ENCODE peak calls at places on chromosomes 4 and X, in seven cellular contexts. One of them, this sample, is unnamed.

GRCh38 chrX:19972984-19973383 is 17.9 kb downstream of the BCLAF3 start:
- DNase-seq in left lung: no peak
- DNase-seq in sigmoid colon: no peak
- DNase-seq in coronary artery: no peak
- DNase-seq in AG10803: no peak
- DNase-seq in fibroblast of mammary gland: no peak
- DNase-seq in cardiac fibroblast: no peak
- DNase-seq in this sample: no peak

GRCh38 chrX:132532955-132533354 is 44.1 kb upstream of the MBNL3 start:
- DNase-seq in left lung: no peak
- DNase-seq in sigmoid colon: no peak
- DNase-seq in coronary artery: no peak
- DNase-seq in AG10803: peak; percentile 0
- DNase-seq in fibroblast of mammary gland: peak; percentile 52
- DNase-seq in cardiac fibroblast: peak; percentile 33
- DNase-seq in this sample: no peak

GRCh38 chr4:147741190-147741788 is 9.4 kb downstream of the ARHGAP10 start:
- DNase-seq in left lung: no peak
- DNase-seq in sigmoid colon: no peak
- DNase-seq in coronary artery: no peak
- DNase-seq in AG10803: peak; percentile 82
- DNase-seq in fibroblast of mammary gland: no peak
- DNase-seq in cardiac fibroblast: peak; percentile 42
- DNase-seq in this sample: no peak

GRCh38 chr4:105509291-105509690 is 35.4 kb upstream of the PPA2 start:
- DNase-seq in left lung: no peak
- DNase-seq in sigmoid colon: no peak
- DNase-seq in coronary artery: no peak
- DNase-seq in AG10803: no peak
- DNase-seq in fibroblast of mammary gland: no peak
- DNase-seq in cardiac fibroblast: no peak
- DNase-seq in this sample: no peak

GRCh38 chrX:47247206-47247998 is 14.6 kb downstream of the USP11 start:
- DNase-seq in left lung: no peak
- DNase-seq in sigmoid colon: peak; percentile 57
- DNase-seq in coronary artery: peak; percentile 66
- DNase-seq in AG10803: no peak
- DNase-seq in fibroblast of mammary gland: peak; percentile 93
- DNase-seq in cardiac fibroblast: peak; percentile 39
- DNase-seq in this sample: no peak

GRCh38 chr4:74284074-74284473 is 24.2 kb upstream of the EPGN start:
- DNase-seq in left lung: no peak
- DNase-seq in sigmoid colon: no peak
- DNase-seq in coronary artery: no peak
- DNase-seq in AG10803: peak; percentile 64
- DNase-seq in fibroblast of mammary gland: peak; percentile 35
- DNase-seq in cardiac fibroblast: peak; percentile 66
- DNase-seq in this sample: no peak

GRCh38 chr4:140243345-140243753 is 89.4 kb upstream of the MAML3 start:
- DNase-seq in left lung: no peak
- DNase-seq in sigmoid colon: no peak
- DNase-seq in coronary artery: no peak
- DNase-seq in AG10803: no peak
- DNase-seq in fibroblast of mammary gland: no peak
- DNase-seq in cardiac fibroblast: no peak
- DNase-seq in this sample: peak; percentile 26

GRCh38 chr4:41594439-41594838 is 56.5 kb downstream of the LIMCH1 start:
- DNase-seq in left lung: no peak
- DNase-seq in sigmoid colon: peak; percentile 78
- DNase-seq in coronary artery: no peak
- DNase-seq in AG10803: peak; percentile 40
- DNase-seq in fibroblast of mammary gland: no peak
- DNase-seq in cardiac fibroblast: no peak
- DNase-seq in this sample: no peak

GRCh38 chr4:81491943-81492342 is 20.2 kb upstream of the RASGEF1B start:
- DNase-seq in left lung: no peak
- DNase-seq in sigmoid colon: no peak
- DNase-seq in coronary artery: no peak
- DNase-seq in AG10803: no peak
- DNase-seq in fibroblast of mammary gland: no peak
- DNase-seq in cardiac fibroblast: peak; percentile 43
- DNase-seq in this sample: no peak

DNA sequence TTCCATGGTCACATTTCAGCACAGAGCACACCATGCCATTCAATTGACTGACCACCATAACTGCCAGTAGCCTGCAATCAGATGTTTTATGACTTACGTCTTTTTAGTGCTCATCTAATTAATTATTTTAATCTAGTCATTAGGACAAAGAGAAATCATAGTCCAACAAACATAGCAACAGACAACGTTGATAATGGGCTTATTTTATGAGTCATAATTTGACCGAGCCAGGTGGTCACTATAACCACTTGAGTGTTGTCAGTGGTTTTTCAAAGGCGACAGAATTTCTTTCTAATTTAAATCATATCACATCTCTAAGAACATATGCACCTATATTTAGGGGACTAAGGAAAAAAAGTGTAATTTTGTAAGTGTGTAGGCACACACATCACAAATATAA is 1.9 kb downstream of the SEC24D start:
- DNase-seq in left lung: no peak
- DNase-seq in sigmoid colon: no peak
- DNase-seq in coronary artery: no peak
- DNase-seq in AG10803: no peak
- DNase-seq in fibroblast of mammary gland: no peak
- DNase-seq in cardiac fibroblast: no peak
- DNase-seq in this sample: no peak
- H3K4me3 ChIP-seq in left lung: no peak overlapping the region
- H3K4me3 ChIP-seq in sigmoid colon: no peak overlapping the region
- H3K4me3 ChIP-seq in coronary artery: peak overlapping the region; percentile 41
- H3K4me3 ChIP-seq in AG10803: peak overlapping the region; percentile 91
- H3K4me3 ChIP-seq in fibroblast of mammary gland: peak overlapping the region; percentile 98
- H3K4me3 ChIP-seq in cardiac fibroblast: peak overlapping the region; percentile 89
- H3K4me3 ChIP-seq in this sample: peak overlapping the region; percentile 96

DNA sequence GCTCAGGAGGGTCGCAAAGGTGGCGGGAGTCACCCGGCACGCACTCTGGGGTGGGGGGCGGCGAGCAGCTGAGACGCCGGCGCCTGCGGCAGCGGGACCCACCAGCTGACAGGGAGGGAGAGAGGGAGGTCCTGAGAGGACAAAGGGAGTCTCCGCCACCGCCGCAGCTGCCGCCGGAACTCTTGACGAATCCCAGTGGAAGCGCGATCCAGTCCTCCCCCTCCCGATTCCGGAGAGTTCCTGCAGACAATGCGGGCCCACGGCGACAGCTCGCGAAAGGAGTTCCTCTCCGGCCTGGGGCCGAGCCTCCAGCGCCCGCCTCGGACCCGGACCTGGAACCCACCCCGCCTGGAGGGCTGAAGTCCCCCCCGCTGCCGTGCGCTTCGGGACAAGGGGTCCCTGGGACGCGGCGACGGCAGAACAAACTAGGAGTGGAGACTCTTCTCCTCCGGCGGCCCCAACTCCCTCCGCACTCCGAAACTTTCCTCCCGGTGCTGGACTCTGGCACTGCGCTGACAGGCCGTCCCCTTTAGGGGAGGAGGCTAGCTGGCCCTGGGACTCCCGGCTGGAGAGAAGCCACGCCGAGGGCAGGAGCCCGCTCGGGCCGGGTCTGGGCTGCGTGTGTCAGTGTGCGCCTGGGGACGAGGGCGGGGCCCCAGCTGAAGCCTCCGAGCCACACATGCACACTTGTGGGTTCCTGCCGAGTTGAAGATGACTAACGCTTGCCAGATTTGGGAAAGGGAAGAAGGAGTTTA is at the start of gene ANTXR2:
- DNase-seq in left lung: peak; percentile 98
- DNase-seq in sigmoid colon: peak; percentile 96
- DNase-seq in coronary artery: peak; percentile 97
- DNase-seq in AG10803: peak; percentile 97
- DNase-seq in fibroblast of mammary gland: peak; percentile 98
- DNase-seq in cardiac fibroblast: peak; percentile 98
- DNase-seq in this sample: peak; percentile 67
- TF ChIP-seq CTCF in left lung: no peak
- TF ChIP-seq CTCF in sigmoid colon: no peak
- TF ChIP-seq CTCF in coronary artery: no peak
- TF ChIP-seq CTCF in AG10803: no peak
- TF ChIP-seq CTCF in fibroblast of mammary gland: no peak
- TF ChIP-seq CTCF in cardiac fibroblast: no peak
- TF ChIP-seq CTCF in this sample: no peak

DNA sequence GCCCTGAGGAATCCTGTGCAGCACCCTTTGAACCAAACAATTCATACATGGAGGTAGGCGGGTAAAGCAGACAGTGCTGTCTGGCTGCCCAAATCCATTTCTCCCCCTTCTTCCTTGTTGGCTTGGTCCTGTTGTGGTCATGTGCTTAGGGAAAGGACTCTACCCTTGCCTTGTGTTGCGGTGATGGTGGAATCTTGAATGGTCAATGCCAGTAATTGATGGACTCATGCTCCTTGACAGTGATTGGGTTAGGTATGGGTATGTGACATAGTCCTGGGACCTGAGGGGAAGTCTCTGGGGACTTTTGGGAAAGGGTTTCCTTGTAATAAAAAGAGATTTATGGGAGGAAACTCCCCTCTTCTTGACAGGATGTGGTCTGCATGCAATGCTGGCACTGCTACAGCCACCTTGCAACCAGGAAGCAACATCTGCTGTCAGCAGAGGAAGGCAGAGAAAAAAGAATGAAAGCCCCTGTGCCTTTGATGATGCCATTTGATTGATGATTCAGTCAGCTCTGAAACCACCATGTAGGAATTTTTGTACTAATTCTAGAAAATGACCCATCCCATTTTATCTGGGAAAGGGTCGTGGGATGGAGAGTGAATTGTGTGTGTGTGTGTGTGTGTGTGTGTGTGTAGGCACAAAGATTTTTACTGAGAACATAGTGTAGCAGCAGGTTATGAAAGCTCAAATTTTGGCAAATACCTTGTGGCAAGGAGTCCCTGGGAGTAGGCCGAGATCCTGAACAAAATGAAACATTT is 30.0 kb upstream of the HUWE1 start:
- DNase-seq in left lung: no peak
- DNase-seq in sigmoid colon: no peak
- DNase-seq in coronary artery: no peak
- DNase-seq in AG10803: peak; percentile 49
- DNase-seq in fibroblast of mammary gland: peak; percentile 46
- DNase-seq in cardiac fibroblast: peak; percentile 48
- DNase-seq in this sample: no peak
- H3K4me3 ChIP-seq in left lung: no peak overlapping the region
- H3K4me3 ChIP-seq in sigmoid colon: no peak overlapping the region
- H3K4me3 ChIP-seq in coronary artery: no peak overlapping the region
- H3K4me3 ChIP-seq in AG10803: no peak overlapping the region
- H3K4me3 ChIP-seq in fibroblast of mammary gland: no peak overlapping the region
- H3K4me3 ChIP-seq in cardiac fibroblast: no peak overlapping the region
- H3K4me3 ChIP-seq in this sample: no peak overlapping the region

DNA sequence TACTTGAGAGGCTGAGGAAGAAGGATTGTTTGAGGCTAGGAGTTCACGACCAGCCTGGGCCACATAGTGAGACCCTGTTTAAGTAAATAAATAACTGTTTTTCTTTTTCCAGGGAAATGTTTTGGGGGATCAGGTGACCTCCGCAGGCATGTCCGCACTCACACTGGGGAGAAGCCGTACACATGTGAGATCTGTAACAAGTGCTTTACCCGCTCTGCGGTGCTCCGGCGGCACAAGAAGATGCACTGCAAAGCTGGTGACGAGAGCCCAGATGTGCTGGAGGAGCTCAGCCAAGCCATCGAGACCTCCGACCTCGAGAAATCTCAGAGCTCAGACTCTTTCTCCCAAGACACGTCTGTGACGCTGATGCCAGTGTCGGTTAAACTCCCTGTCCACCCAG is 30.5 kb downstream of the ZBTB49 start:
- DNase-seq in left lung: no peak
- DNase-seq in sigmoid colon: peak; percentile 38
- DNase-seq in coronary artery: no peak
- DNase-seq in AG10803: no peak
- DNase-seq in fibroblast of mammary gland: no peak
- DNase-seq in cardiac fibroblast: no peak
- DNase-seq in this sample: no peak
- TF ChIP-seq CTCF in left lung: no peak
- TF ChIP-seq CTCF in sigmoid colon: no peak
- TF ChIP-seq CTCF in coronary artery: no peak
- TF ChIP-seq CTCF in AG10803: no peak
- TF ChIP-seq CTCF in fibroblast of mammary gland: no peak
- TF ChIP-seq CTCF in cardiac fibroblast: no peak
- TF ChIP-seq CTCF in this sample: no peak

GRCh38 chrX:129980043-129980442 is 2.4 kb upstream of the BCORL1 start:
- DNase-seq in left lung: peak; percentile 77
- DNase-seq in sigmoid colon: peak; percentile 80
- DNase-seq in coronary artery: no peak
- DNase-seq in AG10803: no peak
- DNase-seq in fibroblast of mammary gland: no peak
- DNase-seq in cardiac fibroblast: no peak
- DNase-seq in this sample: no peak

GRCh38 chrX:129982300-129983246 is at the start of gene BCORL1:
- DNase-seq in left lung: peak; percentile 95
- DNase-seq in sigmoid colon: peak; percentile 97
- DNase-seq in coronary artery: peak; percentile 95
- DNase-seq in AG10803: peak; percentile 93
- DNase-seq in fibroblast of mammary gland: peak; percentile 87
- DNase-seq in cardiac fibroblast: peak; percentile 89
- DNase-seq in this sample: peak; percentile 91

GRCh38 chrX:129981752-129982299 is 609 bp upstream of the BCORL1 start:
- DNase-seq in left lung: no peak
- DNase-seq in sigmoid colon: no peak
- DNase-seq in coronary artery: no peak
- DNase-seq in AG10803: no peak
- DNase-seq in fibroblast of mammary gland: no peak
- DNase-seq in cardiac fibroblast: no peak
- DNase-seq in this sample: no peak

GRCh38 chrX:129980540-129981206 is 1.8 kb upstream of the BCORL1 start:
- DNase-seq in left lung: peak; percentile 83
- DNase-seq in sigmoid colon: peak; percentile 86
- DNase-seq in coronary artery: no peak
- DNase-seq in AG10803: no peak
- DNase-seq in fibroblast of mammary gland: no peak
- DNase-seq in cardiac fibroblast: no peak
- DNase-seq in this sample: no peak

GRCh38 chrX:129981207-129981553 is 1.3 kb upstream of the BCORL1 start:
- DNase-seq in left lung: no peak
- DNase-seq in sigmoid colon: no peak
- DNase-seq in coronary artery: no peak
- DNase-seq in AG10803: no peak
- DNase-seq in fibroblast of mammary gland: no peak
- DNase-seq in cardiac fibroblast: no peak
- DNase-seq in this sample: no peak
- H3K4me3 ChIP-seq in left lung: peak overlapping the region; percentile 40
- H3K4me3 ChIP-seq in sigmoid colon: no peak overlapping the region
- H3K4me3 ChIP-seq in coronary artery: no peak overlapping the region
- H3K4me3 ChIP-seq in AG10803: peak overlapping the region; percentile 61
- H3K4me3 ChIP-seq in fibroblast of mammary gland: peak overlapping the region; percentile 49
- H3K4me3 ChIP-seq in cardiac fibroblast: peak overlapping the region; percentile 55
- H3K4me3 ChIP-seq in this sample: no peak overlapping the region